ENCODE peak calls at places on chromosomes 16 and 17, in nine cellular contexts. P is naive thymus-derived CD8-positive, alpha-beta T cell; V is cardiac muscle cell; O is kidney; W is adipocyte; L is GOT3; A is brain microvascular endothelial cell; C is activated CD4-positive, CD25-positive, alpha-beta regulatory T cell; R is cardiac fibroblast. Y is an unnamed sample.

GRCh38 chr16:84841787-84842300 is 22.1 kb downstream of the CRISPLD2 start:
- DNase-seq in L (no peak), R (no peak), O (no peak), P (no peak), V (no peak), C (no peak), W (no peak), A (no peak), Y (no peak)

GRCh38 chr17:76461765-76462555 is 5.4 kb upstream of the AANAT start:
- DNase-seq in A (no peak), P (no peak), O (peak), L (no peak), W (no peak), V (no peak), R (no peak), C (no peak), Y (no peak)

GRCh38 chr17:12727881-12728280 is 61.4 kb upstream of the ARHGAP44 start:
- DNase-seq in A (peak), C (no peak), O (no peak), L (no peak), R (peak), W (peak), V (no peak), P (no peak), Y (no peak)

GRCh38 chr16:79698341-79698753 is 97.8 kb upstream of the MAF start:
- DNase-seq in C (no peak), L (no peak), W (peak), O (peak), V (no peak), A (peak), R (peak), P (no peak), Y (no peak)

GRCh38 chr16:66260522-66261290 is 105.8 kb upstream of the CDH5 start:
- DNase-seq in O (no peak), C (no peak), R (no peak), A (no peak), L (no peak), W (no peak), P (no peak), V (no peak), Y (no peak)

GRCh38 chr17:9905902-9906301 is 831 bp upstream of the RCVRN start:
- DNase-seq in W (peak), P (no peak), V (peak), R (no peak), C (no peak), O (peak), L (no peak), A (no peak), Y (peak)

GRCh38 chr16:3578121-3578520 is 918 bp upstream of the NLRC3 start:
- DNase-seq in C (no peak), P (no peak), V (no peak), A (no peak), L (no peak), O (no peak), W (no peak), R (no peak), Y (no peak)

GRCh38 chr16:1137604-1138003 is 15.3 kb upstream of the CACNA1H start:
- DNase-seq in R (no peak), O (peak), V (no peak), C (no peak), W (no peak), L (no peak), A (peak), P (no peak), Y (no peak)

GRCh38 chr16:80875616-80876015 is 71.2 kb upstream of the CDYL2 start:
- DNase-seq in V (no peak), L (no peak), R (no peak), P (no peak), W (no peak), C (no peak), O (no peak), A (no peak), Y (no peak)

GRCh38 chr17:237406-237955 is 56.0 kb upstream of the DOC2B start:
- DNase-seq in L (no peak), A (no peak), P (no peak), R (no peak), O (peak), V (no peak), W (no peak), C (no peak), Y (no peak)

GRCh38 chr17:19381741-19382444 is 3.6 kb downstream of the MAPK7 start:
- DNase-seq in C (no peak), P (no peak), R (no peak), O (peak), V (no peak), L (no peak), W (no peak), A (no peak), Y (no peak)

GRCh38 chr17:82361885-82362633 is 3.0 kb downstream of the TEX19 start:
- DNase-seq in W (no peak), R (no peak), O (no peak), V (no peak), A (no peak), P (no peak), L (no peak), C (no peak), Y (no peak)

GRCh38 chr17:2017274-2017941 is 7.7 kb downstream of the RTN4RL1 start:
- DNase-seq in L (no peak), C (no peak), O (no peak), A (no peak), W (no peak), P (no peak), V (no peak), R (no peak), Y (no peak)

GRCh38 chr17:37505333-37505732 is 15.6 kb downstream of the DUSP14 start:
- DNase-seq in O (no peak), R (no peak), W (no peak), P (no peak), A (no peak), C (no peak), L (no peak), V (no peak), Y (no peak)

GRCh38 chr16:785563-786535 is 2.3 kb downstream of the RPUSD1 start:
- DNase-seq in O (peak), W (peak), C (peak), P (peak), R (peak), V (peak), L (no peak), A (peak), Y (peak)

GRCh38 chr16:9610727-9611126 is 519.3 kb downstream of the HAPSTR1 start:
- DNase-seq in R (no peak), W (no peak), O (no peak), P (no peak), L (no peak), V (no peak), C (no peak), A (no peak), Y (no peak)

GRCh38 chr16:75074920-75075687 is 41.5 kb downstream of the LDHD start:
- DNase-seq in P (peak), C (peak), R (no peak), A (no peak), L (no peak), W (no peak), O (peak), V (no peak), Y (no peak)

GRCh38 chr17:77358801-77359716 is 218.3 kb downstream of the SEC14L1 start:
- DNase-seq in V (peak), W (no peak), C (no peak), L (no peak), P (no peak), A (no peak), O (no peak), R (no peak), Y (no peak)

GRCh38 chr17:65408050-65408449 is 153.4 kb downstream of the AXIN2 start:
- DNase-seq in A (no peak), C (no peak), P (no peak), W (no peak), L (no peak), V (no peak), O (no peak), R (no peak), Y (no peak)

GRCh38 chr17:2433696-2434095 is 32.8 kb upstream of the MNT start:
- DNase-seq in A (peak), C (no peak), W (no peak), P (no peak), V (no peak), O (no peak), R (peak), L (no peak), Y (no peak)

GRCh38 chr17:8707232-8707590 is 37.4 kb downstream of the CCDC42 start:
- DNase-seq in A (no peak), L (no peak), P (no peak), R (no peak), V (no peak), W (peak), C (no peak), O (no peak), Y (no peak)

GRCh38 chr16:49575352-49576172 is 202.0 kb downstream of the C16orf78 start:
- DNase-seq in R (no peak), A (no peak), C (no peak), V (peak), L (no peak), P (no peak), O (peak), W (no peak), Y (no peak)

GRCh38 chr16:85389679-85390470 is 223.2 kb upstream of the GSE1 start:
- DNase-seq in V (no peak), R (no peak), O (peak), W (no peak), P (no peak), A (no peak), L (no peak), C (no peak), Y (no peak)

GRCh38 chr17:47225436-47225858 is 16.3 kb downstream of the MYL4 start:
- DNase-seq in R (peak), V (no peak), O (no peak), W (peak), L (no peak), P (no peak), A (peak), C (no peak), Y (no peak)

GRCh38 chr16:27251561-27252205 is 16.9 kb downstream of the NSMCE1 start:
- DNase-seq in R (no peak), W (no peak), O (no peak), P (no peak), C (no peak), V (no peak), L (no peak), A (no peak), Y (no peak)

GRCh38 chr17:45229681-45230409 is 8.2 kb downstream of the FMNL1 start:
- DNase-seq in R (no peak), L (no peak), P (no peak), V (no peak), W (no peak), O (no peak), A (no peak), C (no peak), Y (no peak)

GRCh38 chr17:40485851-40486512 is 15.4 kb downstream of the TNS4 start:
- DNase-seq in W (peak), C (no peak), O (peak), P (no peak), V (no peak), L (peak), R (peak), A (peak), Y (no peak)

GRCh38 chr16:60087530-60087929 is 1353.4 kb upstream of the GOT2 start:
- DNase-seq in L (no peak), A (no peak), P (no peak), W (no peak), R (no peak), O (no peak), V (no peak), C (no peak), Y (no peak)

GRCh38 chr16:80554037-80554436 is 13.2 kb downstream of the DYNLRB2 start:
- DNase-seq in O (no peak), W (no peak), C (no peak), A (no peak), V (no peak), R (no peak), P (no peak), L (no peak), Y (no peak)

GRCh38 chr17:77365584-77366186 is 224.9 kb downstream of the SEC14L1 start:
- DNase-seq in O (peak), W (peak), R (peak), P (no peak), A (peak), V (no peak), L (no peak), C (no peak), Y (no peak)

GRCh38 chr16:80824623-80825364 is 20.4 kb upstream of the CDYL2 start:
- DNase-seq in P (peak), R (peak), V (peak), C (no peak), O (no peak), L (no peak), W (peak), A (peak), Y (peak)

GRCh38 chr17:48299760-48300159 is 130.3 kb downstream of the SKAP1 start:
- DNase-seq in P (no peak), O (no peak), V (no peak), L (no peak), A (no peak), R (no peak), C (no peak), W (no peak), Y (no peak)

GRCh38 chr17:75602644-75603043 is 15.0 kb downstream of the MYO15B start:
- DNase-seq in V (no peak), L (no peak), O (peak), R (no peak), A (no peak), W (no peak), P (no peak), C (no peak), Y (no peak)